ENCODE peak calls at places on chromosomes 6 and 20, in ten cellular contexts. One of them, this sample, is unnamed.
A peak's percentile ranks its signal among the peaks of the same experiment; 100 is the strongest.

GRCh38 chr6:8904754-8905153 is 469.4 kb upstream of the SLC35B3 start:
- DNase-seq in RWPE1: no peak
- DNase-seq in activated CD8-positive, alpha-beta T cell treated with anti-CD3 and anti-CD28 coated beads for 36 hours: no peak
- DNase-seq in B cell: no peak
- DNase-seq in PC-3: peak; percentile 23
- DNase-seq in OCI-LY7: peak; percentile 12
- DNase-seq in adrenal gland: no peak
- DNase-seq in progenitor cell of endocrine pancreas: no peak
- DNase-seq in breast epithelium: no peak
- DNase-seq in tibial artery: no peak
- DNase-seq in this sample: no peak

GRCh38 chr6:2124260-2124709 is 121.1 kb downstream of the GMDS start:
- DNase-seq in progenitor cell of endocrine pancreas: no peak
- DNase-seq in adrenal gland: no peak
- DNase-seq in tibial artery: no peak
- DNase-seq in PC-3: no peak
- DNase-seq in RWPE1: peak; percentile 9
- DNase-seq in OCI-LY7: no peak
- DNase-seq in activated CD8-positive, alpha-beta T cell treated with anti-CD3 and anti-CD28 coated beads for 36 hours: no peak
- DNase-seq in breast epithelium: no peak
- DNase-seq in B cell: no peak
- DNase-seq in this sample: no peak

GRCh38 chr20:36919715-36920333 is 31.7 kb downstream of the SAMHD1 start:
- DNase-seq in progenitor cell of endocrine pancreas: no peak
- DNase-seq in PC-3: peak; percentile 78
- DNase-seq in B cell: no peak
- DNase-seq in activated CD8-positive, alpha-beta T cell treated with anti-CD3 and anti-CD28 coated beads for 36 hours: peak; percentile 26
- DNase-seq in RWPE1: peak; percentile 80
- DNase-seq in breast epithelium: no peak
- DNase-seq in tibial artery: no peak
- DNase-seq in OCI-LY7: peak; percentile 70
- DNase-seq in adrenal gland: no peak
- DNase-seq in this sample: peak; percentile 64

GRCh38 chr6:161316531-161316930 is 42.7 kb upstream of the AGPAT4 start:
- DNase-seq in adrenal gland: no peak
- DNase-seq in PC-3: peak; percentile 26
- DNase-seq in RWPE1: no peak
- DNase-seq in tibial artery: no peak
- DNase-seq in progenitor cell of endocrine pancreas: no peak
- DNase-seq in OCI-LY7: no peak
- DNase-seq in B cell: no peak
- DNase-seq in activated CD8-positive, alpha-beta T cell treated with anti-CD3 and anti-CD28 coated beads for 36 hours: no peak
- DNase-seq in breast epithelium: no peak
- DNase-seq in this sample: no peak

GRCh38 chr6:81476881-81477280 is 275.6 kb downstream of the TENT5A start:
- DNase-seq in breast epithelium: no peak
- DNase-seq in PC-3: peak; percentile 5
- DNase-seq in adrenal gland: no peak
- DNase-seq in OCI-LY7: no peak
- DNase-seq in B cell: no peak
- DNase-seq in RWPE1: no peak
- DNase-seq in progenitor cell of endocrine pancreas: no peak
- DNase-seq in activated CD8-positive, alpha-beta T cell treated with anti-CD3 and anti-CD28 coated beads for 36 hours: no peak
- DNase-seq in tibial artery: no peak
- DNase-seq in this sample: no peak

GRCh38 chr20:4949833-4950178 is 51.5 kb downstream of the SLC23A2 start:
- DNase-seq in adrenal gland: peak; percentile 81
- DNase-seq in tibial artery: no peak
- DNase-seq in B cell: peak; percentile 52
- DNase-seq in PC-3: peak; percentile 60
- DNase-seq in breast epithelium: no peak
- DNase-seq in RWPE1: peak; percentile 58
- DNase-seq in progenitor cell of endocrine pancreas: no peak
- DNase-seq in OCI-LY7: peak; percentile 60
- DNase-seq in activated CD8-positive, alpha-beta T cell treated with anti-CD3 and anti-CD28 coated beads for 36 hours: peak; percentile 19
- DNase-seq in this sample: no peak

GRCh38 chr6:52529311-52529710 is 47.5 kb downstream of the TRAM2 start:
- DNase-seq in OCI-LY7: no peak
- DNase-seq in progenitor cell of endocrine pancreas: no peak
- DNase-seq in breast epithelium: no peak
- DNase-seq in PC-3: no peak
- DNase-seq in activated CD8-positive, alpha-beta T cell treated with anti-CD3 and anti-CD28 coated beads for 36 hours: peak; percentile 20
- DNase-seq in B cell: no peak
- DNase-seq in RWPE1: no peak
- DNase-seq in tibial artery: no peak
- DNase-seq in adrenal gland: no peak
- DNase-seq in this sample: no peak

GRCh38 chr6:131910956-131911355 is 40.2 kb downstream of the CCN2 start:
- DNase-seq in adrenal gland: no peak
- DNase-seq in progenitor cell of endocrine pancreas: no peak
- DNase-seq in B cell: no peak
- DNase-seq in RWPE1: no peak
- DNase-seq in PC-3: no peak
- DNase-seq in OCI-LY7: no peak
- DNase-seq in breast epithelium: no peak
- DNase-seq in tibial artery: no peak
- DNase-seq in activated CD8-positive, alpha-beta T cell treated with anti-CD3 and anti-CD28 coated beads for 36 hours: no peak
- DNase-seq in this sample: no peak

GRCh38 chr20:63066506-63067265 is 59.9 kb upstream of the BHLHE23 start:
- DNase-seq in RWPE1: no peak
- DNase-seq in breast epithelium: no peak
- DNase-seq in progenitor cell of endocrine pancreas: no peak
- DNase-seq in activated CD8-positive, alpha-beta T cell treated with anti-CD3 and anti-CD28 coated beads for 36 hours: no peak
- DNase-seq in OCI-LY7: no peak
- DNase-seq in B cell: no peak
- DNase-seq in tibial artery: peak; percentile 46
- DNase-seq in adrenal gland: no peak
- DNase-seq in PC-3: no peak
- DNase-seq in this sample: no peak

GRCh38 chr6:111113731-111114438 is 26.6 kb downstream of the SLC16A10 start:
- DNase-seq in OCI-LY7: no peak
- DNase-seq in progenitor cell of endocrine pancreas: no peak
- DNase-seq in activated CD8-positive, alpha-beta T cell treated with anti-CD3 and anti-CD28 coated beads for 36 hours: peak; percentile 74
- DNase-seq in PC-3: no peak
- DNase-seq in adrenal gland: peak; percentile 92
- DNase-seq in tibial artery: no peak
- DNase-seq in breast epithelium: no peak
- DNase-seq in RWPE1: no peak
- DNase-seq in B cell: no peak
- DNase-seq in this sample: no peak

GRCh38 chr6:105748737-105749161 is 337.4 kb upstream of the PRDM1 start:
- DNase-seq in OCI-LY7: no peak
- DNase-seq in activated CD8-positive, alpha-beta T cell treated with anti-CD3 and anti-CD28 coated beads for 36 hours: no peak
- DNase-seq in B cell: no peak
- DNase-seq in RWPE1: no peak
- DNase-seq in adrenal gland: no peak
- DNase-seq in progenitor cell of endocrine pancreas: no peak
- DNase-seq in tibial artery: no peak
- DNase-seq in breast epithelium: no peak
- DNase-seq in PC-3: peak; percentile 51
- DNase-seq in this sample: no peak

GRCh38 chr6:19831358-19831757 is 5.8 kb upstream of the ID4 start:
- DNase-seq in B cell: no peak
- DNase-seq in breast epithelium: no peak
- DNase-seq in RWPE1: no peak
- DNase-seq in adrenal gland: no peak
- DNase-seq in activated CD8-positive, alpha-beta T cell treated with anti-CD3 and anti-CD28 coated beads for 36 hours: no peak
- DNase-seq in progenitor cell of endocrine pancreas: no peak
- DNase-seq in tibial artery: no peak
- DNase-seq in PC-3: no peak
- DNase-seq in OCI-LY7: no peak
- DNase-seq in this sample: no peak

GRCh38 chr6:6219716-6220115 is 100.7 kb downstream of the F13A1 start:
- DNase-seq in progenitor cell of endocrine pancreas: no peak
- DNase-seq in PC-3: no peak
- DNase-seq in OCI-LY7: no peak
- DNase-seq in B cell: no peak
- DNase-seq in tibial artery: no peak
- DNase-seq in breast epithelium: no peak
- DNase-seq in activated CD8-positive, alpha-beta T cell treated with anti-CD3 and anti-CD28 coated beads for 36 hours: no peak
- DNase-seq in RWPE1: no peak
- DNase-seq in adrenal gland: no peak
- DNase-seq in this sample: no peak

GRCh38 chr6:6221829-6222535 is 98.5 kb downstream of the F13A1 start:
- DNase-seq in adrenal gland: no peak
- DNase-seq in PC-3: peak; percentile 28
- DNase-seq in B cell: no peak
- DNase-seq in RWPE1: no peak
- DNase-seq in progenitor cell of endocrine pancreas: no peak
- DNase-seq in breast epithelium: no peak
- DNase-seq in tibial artery: no peak
- DNase-seq in activated CD8-positive, alpha-beta T cell treated with anti-CD3 and anti-CD28 coated beads for 36 hours: peak; percentile 23
- DNase-seq in OCI-LY7: peak; percentile 59
- DNase-seq in this sample: no peak

GRCh38 chr6:6217838-6218237 is 102.6 kb downstream of the F13A1 start:
- DNase-seq in OCI-LY7: peak; percentile 9
- DNase-seq in RWPE1: no peak
- DNase-seq in B cell: no peak
- DNase-seq in breast epithelium: no peak
- DNase-seq in progenitor cell of endocrine pancreas: no peak
- DNase-seq in adrenal gland: no peak
- DNase-seq in tibial artery: no peak
- DNase-seq in PC-3: no peak
- DNase-seq in activated CD8-positive, alpha-beta T cell treated with anti-CD3 and anti-CD28 coated beads for 36 hours: no peak
- DNase-seq in this sample: no peak

GRCh38 chr6:6218246-6219085 is 102.0 kb downstream of the F13A1 start:
- DNase-seq in PC-3: peak; percentile 43
- DNase-seq in tibial artery: no peak
- DNase-seq in adrenal gland: no peak
- DNase-seq in progenitor cell of endocrine pancreas: no peak
- DNase-seq in OCI-LY7: no peak
- DNase-seq in activated CD8-positive, alpha-beta T cell treated with anti-CD3 and anti-CD28 coated beads for 36 hours: no peak
- DNase-seq in B cell: no peak
- DNase-seq in breast epithelium: no peak
- DNase-seq in RWPE1: peak; percentile 7
- DNase-seq in this sample: no peak

GRCh38 chr6:6220718-6221117 is 99.7 kb downstream of the F13A1 start:
- DNase-seq in adrenal gland: no peak
- DNase-seq in RWPE1: no peak
- DNase-seq in activated CD8-positive, alpha-beta T cell treated with anti-CD3 and anti-CD28 coated beads for 36 hours: no peak
- DNase-seq in progenitor cell of endocrine pancreas: no peak
- DNase-seq in breast epithelium: no peak
- DNase-seq in B cell: no peak
- DNase-seq in tibial artery: no peak
- DNase-seq in PC-3: peak; percentile 6
- DNase-seq in OCI-LY7: peak; percentile 47
- DNase-seq in this sample: no peak
- TF ChIP-seq CTCF in adrenal gland: no peak
- TF ChIP-seq CTCF in RWPE1: peak; percentile 14
- TF ChIP-seq CTCF in activated CD8-positive, alpha-beta T cell treated with anti-CD3 and anti-CD28 coated beads for 36 hours: peak; percentile 13
- TF ChIP-seq CTCF in progenitor cell of endocrine pancreas: peak; percentile 47
- TF ChIP-seq CTCF in breast epithelium: no peak
- TF ChIP-seq CTCF in B cell: no peak
- TF ChIP-seq CTCF in tibial artery: no peak
- TF ChIP-seq CTCF in PC-3: peak; percentile 54
- TF ChIP-seq CTCF in OCI-LY7: peak; percentile 79
- TF ChIP-seq CTCF in this sample: no peak

DNA sequence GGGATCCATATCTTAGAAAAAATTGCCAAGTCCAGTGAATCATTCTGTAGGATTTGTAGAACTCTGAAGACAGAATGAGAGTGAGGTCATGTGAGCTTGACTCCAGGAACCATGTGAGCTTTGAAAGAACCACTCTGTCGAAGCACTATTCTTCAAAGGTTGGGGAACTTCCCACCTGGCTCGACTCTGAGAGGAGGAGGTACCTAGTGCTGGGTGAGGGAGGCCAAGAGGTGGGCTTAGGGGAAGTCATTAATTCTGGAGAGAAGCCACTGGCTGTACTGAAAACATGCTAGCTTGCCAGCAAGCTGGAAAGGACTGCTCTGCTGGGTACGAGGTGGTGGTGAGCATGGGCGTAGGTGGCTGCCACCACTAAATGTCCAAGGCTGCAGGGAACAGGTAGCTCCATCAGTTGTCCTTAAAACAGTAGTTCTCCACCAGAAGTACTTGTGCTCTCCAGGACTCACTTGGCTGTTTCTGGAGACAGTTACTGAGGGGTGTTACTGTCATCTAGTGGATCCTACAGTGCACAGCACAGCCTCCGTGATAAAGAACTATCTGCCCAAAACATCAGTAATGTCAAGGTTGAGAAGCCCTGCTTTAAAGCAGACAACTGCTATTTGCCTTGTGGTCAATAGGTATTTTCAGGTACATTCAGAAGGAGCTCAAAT is 34.7 kb upstream of the SYNJ2 start:
- DNase-seq in RWPE1: no peak
- DNase-seq in breast epithelium: no peak
- DNase-seq in activated CD8-positive, alpha-beta T cell treated with anti-CD3 and anti-CD28 coated beads for 36 hours: peak; percentile 36
- DNase-seq in B cell: no peak
- DNase-seq in tibial artery: no peak
- DNase-seq in OCI-LY7: peak; percentile 27
- DNase-seq in PC-3: peak; percentile 36
- DNase-seq in progenitor cell of endocrine pancreas: no peak
- DNase-seq in adrenal gland: no peak
- DNase-seq in this sample: no peak
- TF ChIP-seq CTCF in RWPE1: peak; percentile 49
- TF ChIP-seq CTCF in breast epithelium: no peak
- TF ChIP-seq CTCF in activated CD8-positive, alpha-beta T cell treated with anti-CD3 and anti-CD28 coated beads for 36 hours: peak; percentile 66
- TF ChIP-seq CTCF in B cell: peak; percentile 56
- TF ChIP-seq CTCF in tibial artery: no peak
- TF ChIP-seq CTCF in OCI-LY7: peak; percentile 69
- TF ChIP-seq CTCF in PC-3: peak; percentile 59
- TF ChIP-seq CTCF in progenitor cell of endocrine pancreas: no peak
- TF ChIP-seq CTCF in adrenal gland: peak; percentile 50
- TF ChIP-seq CTCF in this sample: no peak

GRCh38 chr20:1334761-1335160 is 5.8 kb upstream of the SDCBP2 start:
- DNase-seq in activated CD8-positive, alpha-beta T cell treated with anti-CD3 and anti-CD28 coated beads for 36 hours: no peak
- DNase-seq in tibial artery: no peak
- DNase-seq in breast epithelium: no peak
- DNase-seq in PC-3: no peak
- DNase-seq in B cell: no peak
- DNase-seq in RWPE1: no peak
- DNase-seq in OCI-LY7: peak; percentile 9
- DNase-seq in adrenal gland: peak; percentile 51
- DNase-seq in progenitor cell of endocrine pancreas: no peak
- DNase-seq in this sample: no peak
- TF ChIP-seq CTCF in activated CD8-positive, alpha-beta T cell treated with anti-CD3 and anti-CD28 coated beads for 36 hours: no peak
- TF ChIP-seq CTCF in tibial artery: no peak
- TF ChIP-seq CTCF in breast epithelium: no peak
- TF ChIP-seq CTCF in PC-3: peak; percentile 34
- TF ChIP-seq CTCF in B cell: no peak
- TF ChIP-seq CTCF in RWPE1: no peak
- TF ChIP-seq CTCF in OCI-LY7: peak; percentile 38
- TF ChIP-seq CTCF in adrenal gland: no peak
- TF ChIP-seq CTCF in progenitor cell of endocrine pancreas: no peak
- TF ChIP-seq CTCF in this sample: no peak

DNA sequence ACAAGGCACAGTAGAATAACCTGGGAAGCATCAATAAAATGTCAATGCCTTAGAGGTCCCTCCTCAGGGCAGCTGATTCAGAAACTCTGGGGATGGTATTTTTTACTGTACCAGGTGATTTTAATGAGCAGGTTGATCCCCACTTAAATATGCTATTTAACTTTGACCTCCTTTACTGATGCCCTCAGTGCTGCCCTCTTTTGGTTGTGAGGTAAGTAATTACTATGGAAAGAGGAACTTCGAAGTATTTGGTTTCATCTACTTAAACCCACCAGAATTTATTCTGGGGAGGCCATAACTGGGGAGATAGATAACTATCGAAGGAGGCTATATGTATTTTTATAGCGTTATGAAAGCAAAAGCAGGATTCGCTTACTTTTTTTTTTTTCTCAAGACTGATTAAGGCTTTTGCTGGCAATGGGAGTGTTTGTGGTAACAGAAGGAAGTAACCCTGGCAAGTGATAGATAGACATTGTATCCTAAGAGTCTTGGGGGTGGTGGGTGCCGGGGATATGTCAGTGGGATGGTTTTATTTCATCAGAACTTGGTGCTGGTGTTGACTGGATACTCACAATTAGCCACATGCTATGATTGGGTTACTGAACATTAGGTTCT is 168.9 kb upstream of the CENPW start:
- DNase-seq in adrenal gland: no peak
- DNase-seq in RWPE1: no peak
- DNase-seq in activated CD8-positive, alpha-beta T cell treated with anti-CD3 and anti-CD28 coated beads for 36 hours: peak; percentile 39
- DNase-seq in breast epithelium: no peak
- DNase-seq in PC-3: peak; percentile 59
- DNase-seq in progenitor cell of endocrine pancreas: no peak
- DNase-seq in B cell: no peak
- DNase-seq in tibial artery: no peak
- DNase-seq in OCI-LY7: peak; percentile 61
- DNase-seq in this sample: peak; percentile 17
- TF ChIP-seq CTCF in adrenal gland: peak; percentile 50
- TF ChIP-seq CTCF in RWPE1: peak; percentile 40
- TF ChIP-seq CTCF in activated CD8-positive, alpha-beta T cell treated with anti-CD3 and anti-CD28 coated beads for 36 hours: peak; percentile 66
- TF ChIP-seq CTCF in breast epithelium: no peak
- TF ChIP-seq CTCF in PC-3: peak; percentile 69
- TF ChIP-seq CTCF in progenitor cell of endocrine pancreas: peak; percentile 45
- TF ChIP-seq CTCF in B cell: peak; percentile 55
- TF ChIP-seq CTCF in tibial artery: no peak
- TF ChIP-seq CTCF in OCI-LY7: peak; percentile 88
- TF ChIP-seq CTCF in this sample: peak; percentile 51